ENCODE peak calls at places on chromosomes 6 and 20, in six cellular contexts. V is H1, S is GM12878, O is WTC11, W is HepG2, R is K562. J is an unnamed sample.

GRCh38 chr6:14598017-14598864 is 480.7 kb downstream of the CD83 start:
- DNase-seq in O (no peak), W (no peak), S (no peak), V (no peak), R (no peak), J (no peak)

GRCh38 chr20:5731753-5732366 is 18.3 kb upstream of the SHLD1 start:
- DNase-seq in S (no peak), R (no peak), W (no peak), O (no peak), V (no peak), J (no peak)

GRCh38 chr6:34709386-34709785 is 12.8 kb upstream of the ILRUN start:
- DNase-seq in R (no peak), S (no peak), V (no peak), W (no peak), O (no peak), J (no peak)

GRCh38 chr6:147949981-147950622 is 392.5 kb upstream of the SASH1 start:
- DNase-seq in V (no peak), O (no peak), R (no peak), S (no peak), W (no peak), J (no peak)

GRCh38 chr20:6660441-6660840 is 107.0 kb upstream of the BMP2 start:
- DNase-seq in R (no peak), S (no peak), O (no peak), V (no peak), W (no peak), J (no peak)

GRCh38 chr6:34491091-34491430 is 25.2 kb downstream of the PACSIN1 start:
- DNase-seq in S (no peak), W (no peak), V (no peak), O (no peak), R (peak), J (no peak)

GRCh38 chr6:108115598-108116058 is 41.1 kb upstream of the OSTM1 start:
- DNase-seq in S (no peak), R (peak), W (peak), O (peak), V (peak), J (peak)

GRCh38 chr6:54173084-54173483 is 61.8 kb downstream of the MLIP start:
- DNase-seq in R (no peak), S (no peak), O (no peak), V (no peak), W (no peak), J (no peak)

GRCh38 chr20:52425253-52425652 is 233.7 kb upstream of the ZFP64 start:
- DNase-seq in R (peak), S (no peak), W (no peak), V (no peak), O (no peak), J (no peak)

GRCh38 chr6:121305957-121306607 is 28.2 kb downstream of the TBC1D32 start:
- DNase-seq in W (peak), R (peak), O (no peak), V (no peak), S (no peak), J (peak)

GRCh38 chr6:155604991-155605390 is 149.4 kb upstream of the NOX3 start:
- DNase-seq in V (no peak), S (no peak), R (no peak), O (no peak), W (no peak), J (no peak)

GRCh38 chr6:111774346-111774703 is 98.9 kb downstream of the FYN start:
- DNase-seq in W (no peak), O (no peak), S (no peak), V (no peak), R (no peak), J (no peak)

GRCh38 chr6:26225848-26226590 is 138.8 kb downstream of the HFE start:
- DNase-seq in W (no peak), V (no peak), R (no peak), O (no peak), S (no peak), J (no peak)

GRCh38 chr20:13321416-13321815 is 100.3 kb downstream of the ISM1 start:
- DNase-seq in S (no peak), W (no peak), R (no peak), O (no peak), V (no peak), J (no peak)

GRCh38 chr6:4491501-4492260 is 284.5 kb upstream of the CDYL start:
- DNase-seq in S (no peak), W (no peak), V (no peak), O (no peak), R (no peak), J (no peak)

GRCh38 chr20:38473353-38473795 is 731 bp downstream of the RALGAPB start:
- DNase-seq in W (peak), V (no peak), S (no peak), R (no peak), O (no peak), J (no peak)

GRCh38 chr6:21357262-21357661 is 236.3 kb upstream of the SOX4 start:
- DNase-seq in S (no peak), V (no peak), W (no peak), O (no peak), R (no peak), J (no peak)

GRCh38 chr20:36569847-36570429 is 3.5 kb upstream of the TGIF2 start:
- DNase-seq in R (peak), W (no peak), O (no peak), V (no peak), S (no peak), J (no peak)

GRCh38 chr6:128725271-128726233 is 157.4 kb upstream of the LAMA2 start:
- DNase-seq in W (peak), R (peak), V (no peak), S (no peak), O (no peak), J (peak)

GRCh38 chr6:41577865-41578713 is 31.9 kb downstream of the FOXP4 start:
- DNase-seq in V (no peak), R (peak), W (peak), S (no peak), O (no peak), J (peak)

GRCh38 chr6:148611213-148611612 is 135.6 kb upstream of the UST start:
- DNase-seq in W (no peak), V (no peak), S (no peak), R (no peak), O (no peak), J (no peak)

GRCh38 chr6:10779076-10779475 is 31.5 kb downstream of the TMEM14B start:
- DNase-seq in V (no peak), R (no peak), O (no peak), S (no peak), W (no peak), J (no peak)

GRCh38 chr20:45592574-45593189 is 13.6 kb upstream of the WFDC8 start:
- DNase-seq in S (no peak), O (no peak), W (peak), R (peak), V (no peak), J (peak)

GRCh38 chr6:7155871-7156579 is 48.3 kb downstream of the RREB1 start:
- DNase-seq in O (no peak), W (no peak), R (no peak), S (peak), V (no peak), J (no peak)

GRCh38 chr6:82025271-82025670 is 222.3 kb downstream of the IBTK start:
- DNase-seq in O (no peak), W (no peak), S (no peak), V (no peak), R (no peak), J (no peak)

GRCh38 chr20:20803011-20803410 is 90.6 kb upstream of the RALGAPA2 start:
- DNase-seq in W (no peak), O (no peak), R (no peak), V (no peak), S (no peak), J (no peak)

GRCh38 chr6:148971027-148971927 is 224.4 kb downstream of the UST start:
- DNase-seq in O (no peak), S (no peak), V (no peak), R (no peak), W (no peak), J (no peak)

GRCh38 chr6:118603372-118603771 is 48.0 kb downstream of the CEP85L start:
- DNase-seq in R (no peak), O (no peak), V (no peak), W (no peak), S (no peak), J (no peak)

GRCh38 chr20:5180421-5180820 is 53.6 kb downstream of the CDS2 start:
- DNase-seq in W (no peak), R (no peak), O (no peak), S (no peak), V (no peak), J (no peak)

GRCh38 chr6:113994934-113995342 is 24.0 kb upstream of the HDAC2 start:
- DNase-seq in V (peak), O (peak), W (peak), R (peak), S (no peak), J (peak)

GRCh38 chr6:113998811-113999210 is 27.9 kb upstream of the HDAC2 start:
- DNase-seq in S (no peak), R (no peak), O (no peak), W (no peak), V (no peak), J (no peak)

GRCh38 chr6:113999284-113999683 is 28.3 kb upstream of the HDAC2 start:
- DNase-seq in W (no peak), S (no peak), O (no peak), R (no peak), V (no peak), J (no peak)

GRCh38 chr6:113995632-113996031 is 24.7 kb upstream of the HDAC2 start:
- DNase-seq in O (no peak), R (no peak), S (no peak), W (peak), V (peak), J (peak)

GRCh38 chr6:113997106-113997505 is 26.2 kb upstream of the HDAC2 start:
- DNase-seq in V (no peak), O (no peak), S (no peak), W (no peak), R (no peak), J (peak)
- TF ChIP-seq ATF3 in V (no peak), O (no peak), S (no peak), W (no peak), R (no peak), J (no peak)

GRCh38 chr20:43513298-43514061 is 6.0 kb downstream of the L3MBTL1 start:
- DNase-seq in W (no peak), O (no peak), R (no peak), V (no peak), S (no peak), J (no peak)

GRCh38 chr20:43515628-43516027 is 8.1 kb downstream of the L3MBTL1 start:
- DNase-seq in R (peak), O (no peak), V (no peak), W (no peak), S (no peak), J (no peak)

GRCh38 chr20:43516251-43516824 is 8.8 kb downstream of the L3MBTL1 start:
- DNase-seq in R (peak), V (no peak), W (no peak), O (no peak), S (no peak), J (no peak)

GRCh38 chr20:43511879-43512278 is 4.4 kb downstream of the L3MBTL1 start:
- DNase-seq in W (no peak), S (no peak), O (no peak), V (no peak), R (no peak), J (no peak)

DNA sequence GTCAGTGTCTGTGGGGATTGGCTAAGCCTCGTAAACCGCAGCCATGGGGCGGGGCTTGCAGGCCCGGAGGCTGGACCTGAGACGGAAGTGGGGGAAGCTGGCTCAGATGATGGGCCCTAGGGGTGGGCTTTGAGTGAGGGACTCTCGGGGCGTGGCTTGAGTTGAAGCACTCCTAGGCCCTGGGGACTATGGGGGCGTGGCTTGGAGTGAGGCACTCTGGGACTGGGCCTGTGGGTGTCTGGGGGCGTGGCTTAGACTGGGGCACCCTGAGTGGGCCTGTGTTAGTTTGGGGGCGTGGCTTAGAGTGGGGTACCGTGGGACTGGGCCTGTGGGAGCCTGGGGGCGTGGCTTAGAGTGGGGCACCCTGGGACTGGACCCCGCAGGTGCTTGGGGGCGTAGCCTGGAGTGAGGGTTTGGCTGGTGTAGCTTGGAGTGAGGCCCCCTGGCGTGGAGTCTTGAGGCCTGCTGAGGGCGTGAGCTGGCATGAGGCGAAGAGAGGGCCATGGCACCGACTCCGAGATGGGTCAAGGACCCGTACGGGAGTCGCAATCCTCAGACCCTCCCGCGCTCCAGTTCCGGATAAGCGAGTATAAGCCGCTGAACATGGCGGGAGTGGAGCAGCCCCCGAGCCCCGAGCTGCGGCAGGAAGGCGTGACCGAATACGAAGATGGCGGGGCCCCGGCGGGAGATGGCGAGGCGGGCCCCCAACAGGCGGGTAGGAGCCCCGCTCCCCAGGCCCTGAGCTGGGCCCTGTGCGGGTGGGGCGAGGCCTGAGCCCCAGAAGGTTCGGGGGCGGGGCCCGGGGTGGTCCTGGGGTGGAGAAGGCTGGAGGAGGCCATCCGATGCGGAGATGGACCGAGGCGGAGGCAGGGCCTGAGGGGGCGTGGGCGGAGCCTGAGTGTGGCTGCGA is 6.8 kb downstream of the L3MBTL1 start:
- DNase-seq in V (peak), S (peak), W (peak), R (peak), O (peak), J (peak)
- TF ChIP-seq ATF3 in V (no peak), S (no peak), W (no peak), R (no peak), O (no peak), J (no peak)

DNA sequence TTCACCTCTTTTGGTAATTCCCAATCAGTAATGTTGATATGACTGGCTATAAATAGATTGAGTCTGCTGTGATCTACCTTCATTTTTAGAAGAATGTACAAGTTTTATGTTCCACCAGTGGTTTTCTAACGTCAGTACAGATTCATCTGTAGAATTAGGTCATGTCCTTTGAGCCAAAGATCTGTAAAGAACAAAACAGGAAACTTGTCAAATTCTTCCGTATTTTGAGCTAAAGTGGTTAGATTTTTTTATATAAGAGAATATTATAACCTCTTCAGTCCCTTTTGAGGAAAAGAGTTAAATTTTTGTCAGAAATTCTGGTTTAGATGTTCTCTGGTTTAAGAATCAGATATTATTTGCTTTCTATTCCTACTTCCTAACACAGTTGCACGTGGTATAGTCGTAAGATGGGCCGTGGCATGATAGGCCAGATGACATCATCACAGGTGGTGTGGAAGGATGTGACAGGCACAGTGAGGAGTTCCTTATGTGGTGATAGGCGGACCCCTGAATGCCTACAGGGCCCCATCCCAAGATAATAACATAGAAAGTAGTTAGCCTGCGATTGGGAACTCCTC is 62.3 kb downstream of the SNX9 start:
- DNase-seq in R (no peak), S (no peak), W (no peak), V (no peak), O (no peak), J (no peak)
- TF ChIP-seq ATF3 in R (peak), S (no peak), W (no peak), V (no peak), O (no peak), J (no peak)

GRCh38 chr20:32040142-32040953 is 11.7 kb upstream of the HCK start:
- DNase-seq in W (no peak), V (no peak), S (no peak), O (no peak), R (no peak), J (no peak)
- TF ChIP-seq ATF3 in W (no peak), V (no peak), S (no peak), O (no peak), R (no peak), J (no peak)

GRCh38 chr20:46951840-46952497 is 57.3 kb downstream of the EYA2 start:
- DNase-seq in R (no peak), S (no peak), W (no peak), O (no peak), V (no peak), J (no peak)

GRCh38 chr20:46954490-46955038 is 59.9 kb downstream of the EYA2 start:
- DNase-seq in V (no peak), W (no peak), O (no peak), R (no peak), S (no peak), J (no peak)

GRCh38 chr20:46953596-46953995 is 59.0 kb downstream of the EYA2 start:
- DNase-seq in W (no peak), V (no peak), R (no peak), O (no peak), S (no peak), J (no peak)

GRCh38 chr20:46959081-46959692 is 64.5 kb downstream of the EYA2 start:
- DNase-seq in O (no peak), S (no peak), W (peak), V (no peak), R (no peak), J (peak)

GRCh38 chr20:46955601-46956556 is 61.2 kb downstream of the EYA2 start:
- DNase-seq in V (no peak), R (no peak), S (no peak), W (no peak), O (no peak), J (no peak)
- TF ChIP-seq ATF3 in V (no peak), R (no peak), S (no peak), W (no peak), O (no peak), J (no peak)

DNA sequence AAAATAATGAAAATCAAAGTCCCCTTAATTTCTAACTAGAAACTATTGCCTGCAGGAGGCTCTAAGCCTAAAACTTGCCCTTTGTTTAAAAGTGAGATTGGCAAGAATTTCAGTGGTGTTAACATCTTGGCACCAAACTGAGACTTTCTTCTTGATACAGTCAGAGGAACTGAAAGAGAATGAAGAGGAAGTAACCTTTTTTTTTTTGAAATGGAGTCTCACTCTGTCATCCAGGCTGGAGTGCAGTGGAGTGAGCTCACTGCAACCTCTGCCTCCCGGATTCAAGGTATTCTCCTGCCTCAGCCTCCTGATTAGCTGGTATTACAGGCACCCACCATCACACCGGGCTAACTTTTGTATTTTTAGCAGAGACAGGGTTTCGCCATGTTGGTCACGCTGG is 3.6 kb downstream of the DOP1A start:
- DNase-seq in R (no peak), W (no peak), V (no peak), S (peak), O (no peak), J (no peak)
- TF ChIP-seq ATF3 in R (no peak), W (no peak), V (no peak), S (no peak), O (no peak), J (no peak)

GRCh38 chr6:142544199-142544838 is 242.5 kb downstream of the ADGRG6 start:
- DNase-seq in W (no peak), V (no peak), S (no peak), O (no peak), R (no peak), J (no peak)
- TF ChIP-seq ATF3 in W (no peak), V (no peak), S (no peak), O (no peak), R (no peak), J (no peak)

DNA sequence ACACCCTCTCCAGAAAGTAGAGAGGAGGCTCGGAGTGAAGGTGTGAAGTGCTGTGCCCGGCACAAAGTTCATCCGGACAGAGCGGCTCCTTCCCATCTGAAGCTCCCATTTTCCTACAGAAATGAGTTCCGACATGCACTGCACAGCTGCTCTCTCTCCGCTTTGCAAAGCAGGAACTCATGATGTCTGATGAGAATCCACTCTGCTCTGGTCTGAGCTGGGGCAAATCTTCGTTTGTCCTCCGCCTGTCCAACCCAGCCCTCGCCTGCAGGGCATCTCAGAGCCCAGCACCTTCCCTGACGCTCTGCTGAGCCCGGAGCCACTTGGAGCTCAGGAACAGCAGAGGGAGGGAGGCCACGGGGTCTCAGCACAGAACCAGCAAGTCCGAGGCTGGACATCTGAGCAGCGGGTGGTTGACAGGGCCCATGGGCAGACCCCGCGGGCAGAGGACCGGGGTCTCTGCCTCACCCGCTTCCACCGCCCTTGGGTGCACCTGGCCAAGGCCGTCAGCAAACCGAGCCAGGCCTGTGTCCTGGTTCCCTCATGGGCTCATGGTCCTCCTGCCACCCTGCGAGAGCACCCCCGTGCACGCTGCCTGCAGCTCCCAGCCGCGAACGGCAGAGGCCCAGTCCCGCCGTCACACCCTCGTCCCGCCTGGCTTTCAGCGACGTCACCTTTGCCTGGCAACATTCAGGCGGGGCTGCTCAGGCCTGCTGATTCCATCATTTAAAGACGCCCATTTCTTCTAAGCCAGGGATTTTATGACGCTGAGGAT is 78.5 kb upstream of the BHLHE23 start:
- DNase-seq in W (no peak), R (no peak), O (peak), V (peak), S (no peak), J (no peak)
- TF ChIP-seq ATF3 in W (no peak), R (no peak), O (no peak), V (no peak), S (no peak), J (no peak)

DNA sequence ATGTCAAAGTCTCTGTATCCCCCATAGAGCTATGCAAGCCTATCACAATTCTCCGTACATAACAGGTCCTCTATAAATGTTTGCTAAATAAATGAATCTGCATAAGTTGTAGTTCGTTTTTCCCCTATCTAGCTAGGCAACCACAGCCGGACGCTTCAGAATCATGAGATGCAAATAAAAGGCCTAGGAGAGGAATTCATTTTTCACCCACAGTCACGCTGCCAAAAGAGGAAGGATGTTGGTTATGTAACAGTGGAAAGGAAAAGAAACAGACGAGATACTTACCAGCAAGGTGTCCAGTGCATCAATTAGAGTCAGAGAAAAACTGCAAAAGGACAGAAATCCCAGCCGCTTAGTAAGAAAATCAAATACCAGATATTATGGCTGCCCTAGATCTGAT is 2.4 kb downstream of the EDEM2 start:
- DNase-seq in S (peak), W (no peak), V (no peak), O (no peak), R (no peak), J (no peak)
- TF ChIP-seq ATF3 in S (no peak), W (no peak), V (no peak), O (no peak), R (no peak), J (no peak)